ENCODE peak calls at places on chromosomes 12 and 14, in eight cellular contexts. One of them, this sample, is unnamed.

GRCh38 chr14:99413172-99413571 is 67.5 kb downstream of the SETD3 start:
- DNase-seq in ACHN: no peak
- DNase-seq in COR-L47: no peak
- DNase-seq in stimulated activated CD4-positive, alpha-beta T cell treated with anti-CD3 and anti-CD28 coated beads, Interleukin-1b, Interleukin-23, amount 100 ng/mL, for 48 hours: no peak
- DNase-seq in GM10248: no peak
- DNase-seq in fibroblast of the aortic adventitia: no peak
- DNase-seq in Right ventricle myocardium superior: no peak
- DNase-seq in fibroblast of lung: no peak
- DNase-seq in this sample: no peak

GRCh38 chr12:101297661-101298060 is 17.8 kb downstream of the UTP20 start:
- DNase-seq in ACHN: no peak
- DNase-seq in COR-L47: no peak
- DNase-seq in stimulated activated CD4-positive, alpha-beta T cell treated with anti-CD3 and anti-CD28 coated beads, Interleukin-1b, Interleukin-23, amount 100 ng/mL, for 48 hours: no peak
- DNase-seq in GM10248: no peak
- DNase-seq in fibroblast of the aortic adventitia: peak; percentile 19
- DNase-seq in Right ventricle myocardium superior: no peak
- DNase-seq in fibroblast of lung: peak; percentile 4
- DNase-seq in this sample: no peak

GRCh38 chr12:121184425-121184824 is 25.5 kb upstream of the P2RX4 start:
- DNase-seq in ACHN: no peak
- DNase-seq in COR-L47: no peak
- DNase-seq in stimulated activated CD4-positive, alpha-beta T cell treated with anti-CD3 and anti-CD28 coated beads, Interleukin-1b, Interleukin-23, amount 100 ng/mL, for 48 hours: no peak
- DNase-seq in GM10248: no peak
- DNase-seq in fibroblast of the aortic adventitia: no peak
- DNase-seq in Right ventricle myocardium superior: no peak
- DNase-seq in fibroblast of lung: no peak
- DNase-seq in this sample: no peak

GRCh38 chr12:49565119-49565955 is 2.6 kb downstream of the MCRS1 start:
- DNase-seq in ACHN: no peak
- DNase-seq in COR-L47: no peak
- DNase-seq in stimulated activated CD4-positive, alpha-beta T cell treated with anti-CD3 and anti-CD28 coated beads, Interleukin-1b, Interleukin-23, amount 100 ng/mL, for 48 hours: no peak
- DNase-seq in GM10248: no peak
- DNase-seq in fibroblast of the aortic adventitia: no peak
- DNase-seq in Right ventricle myocardium superior: no peak
- DNase-seq in fibroblast of lung: no peak
- DNase-seq in this sample: no peak

GRCh38 chr12:108734200-108734906 is 3.0 kb upstream of the CORO1C start:
- DNase-seq in ACHN: peak; percentile 100
- DNase-seq in COR-L47: no peak
- DNase-seq in stimulated activated CD4-positive, alpha-beta T cell treated with anti-CD3 and anti-CD28 coated beads, Interleukin-1b, Interleukin-23, amount 100 ng/mL, for 48 hours: peak; percentile 24
- DNase-seq in GM10248: peak; percentile 42
- DNase-seq in fibroblast of the aortic adventitia: peak; percentile 94
- DNase-seq in Right ventricle myocardium superior: no peak
- DNase-seq in fibroblast of lung: peak; percentile 86
- DNase-seq in this sample: no peak

GRCh38 chr14:104434214-104435076 is 145.1 kb upstream of the C14orf180 start:
- DNase-seq in ACHN: no peak
- DNase-seq in COR-L47: no peak
- DNase-seq in stimulated activated CD4-positive, alpha-beta T cell treated with anti-CD3 and anti-CD28 coated beads, Interleukin-1b, Interleukin-23, amount 100 ng/mL, for 48 hours: no peak
- DNase-seq in GM10248: peak; percentile 17
- DNase-seq in fibroblast of the aortic adventitia: no peak
- DNase-seq in Right ventricle myocardium superior: peak; percentile 32
- DNase-seq in fibroblast of lung: no peak
- DNase-seq in this sample: no peak

GRCh38 chr14:32078794-32079663 is 1.9 kb downstream of the ARHGAP5 start:
- DNase-seq in ACHN: peak; percentile 58
- DNase-seq in COR-L47: no peak
- DNase-seq in stimulated activated CD4-positive, alpha-beta T cell treated with anti-CD3 and anti-CD28 coated beads, Interleukin-1b, Interleukin-23, amount 100 ng/mL, for 48 hours: peak; percentile 31
- DNase-seq in GM10248: no peak
- DNase-seq in fibroblast of the aortic adventitia: peak; percentile 12
- DNase-seq in Right ventricle myocardium superior: no peak
- DNase-seq in fibroblast of lung: peak; percentile 22
- DNase-seq in this sample: no peak

GRCh38 chr12:6225630-6226001 is 25.4 kb downstream of the CD9 start:
- DNase-seq in ACHN: no peak
- DNase-seq in COR-L47: no peak
- DNase-seq in stimulated activated CD4-positive, alpha-beta T cell treated with anti-CD3 and anti-CD28 coated beads, Interleukin-1b, Interleukin-23, amount 100 ng/mL, for 48 hours: no peak
- DNase-seq in GM10248: no peak
- DNase-seq in fibroblast of the aortic adventitia: peak; percentile 59
- DNase-seq in Right ventricle myocardium superior: peak; percentile 4
- DNase-seq in fibroblast of lung: no peak
- DNase-seq in this sample: no peak

GRCh38 chr14:35349966-35350365 is 54.6 kb downstream of the NFKBIA start:
- DNase-seq in ACHN: no peak
- DNase-seq in COR-L47: no peak
- DNase-seq in stimulated activated CD4-positive, alpha-beta T cell treated with anti-CD3 and anti-CD28 coated beads, Interleukin-1b, Interleukin-23, amount 100 ng/mL, for 48 hours: no peak
- DNase-seq in GM10248: peak; percentile 12
- DNase-seq in fibroblast of the aortic adventitia: no peak
- DNase-seq in Right ventricle myocardium superior: no peak
- DNase-seq in fibroblast of lung: no peak
- DNase-seq in this sample: no peak

GRCh38 chr12:16531623-16532022 is 74.3 kb downstream of the LMO3 start:
- DNase-seq in ACHN: no peak
- DNase-seq in COR-L47: peak; percentile 87
- DNase-seq in stimulated activated CD4-positive, alpha-beta T cell treated with anti-CD3 and anti-CD28 coated beads, Interleukin-1b, Interleukin-23, amount 100 ng/mL, for 48 hours: no peak
- DNase-seq in GM10248: no peak
- DNase-seq in fibroblast of the aortic adventitia: no peak
- DNase-seq in Right ventricle myocardium superior: no peak
- DNase-seq in fibroblast of lung: no peak
- DNase-seq in this sample: no peak

GRCh38 chr12:42985506-42985905 is 396.0 kb upstream of the PRICKLE1 start:
- DNase-seq in ACHN: no peak
- DNase-seq in COR-L47: no peak
- DNase-seq in stimulated activated CD4-positive, alpha-beta T cell treated with anti-CD3 and anti-CD28 coated beads, Interleukin-1b, Interleukin-23, amount 100 ng/mL, for 48 hours: no peak
- DNase-seq in GM10248: no peak
- DNase-seq in fibroblast of the aortic adventitia: no peak
- DNase-seq in Right ventricle myocardium superior: no peak
- DNase-seq in fibroblast of lung: no peak
- DNase-seq in this sample: no peak

GRCh38 chr12:8609061-8609570 is 3.5 kb downstream of the AICDA start:
- DNase-seq in ACHN: peak; percentile 70
- DNase-seq in COR-L47: no peak
- DNase-seq in stimulated activated CD4-positive, alpha-beta T cell treated with anti-CD3 and anti-CD28 coated beads, Interleukin-1b, Interleukin-23, amount 100 ng/mL, for 48 hours: no peak
- DNase-seq in GM10248: no peak
- DNase-seq in fibroblast of the aortic adventitia: peak; percentile 78
- DNase-seq in Right ventricle myocardium superior: no peak
- DNase-seq in fibroblast of lung: peak; percentile 60
- DNase-seq in this sample: no peak

GRCh38 chr14:100639280-100639679 is 52.1 kb upstream of the BEGAIN start:
- DNase-seq in ACHN: no peak
- DNase-seq in COR-L47: no peak
- DNase-seq in stimulated activated CD4-positive, alpha-beta T cell treated with anti-CD3 and anti-CD28 coated beads, Interleukin-1b, Interleukin-23, amount 100 ng/mL, for 48 hours: no peak
- DNase-seq in GM10248: no peak
- DNase-seq in fibroblast of the aortic adventitia: no peak
- DNase-seq in Right ventricle myocardium superior: no peak
- DNase-seq in fibroblast of lung: no peak
- DNase-seq in this sample: no peak

GRCh38 chr12:52417742-52418141 is 11.6 kb upstream of the KRT82 start:
- DNase-seq in ACHN: no peak
- DNase-seq in COR-L47: peak; percentile 66
- DNase-seq in stimulated activated CD4-positive, alpha-beta T cell treated with anti-CD3 and anti-CD28 coated beads, Interleukin-1b, Interleukin-23, amount 100 ng/mL, for 48 hours: no peak
- DNase-seq in GM10248: no peak
- DNase-seq in fibroblast of the aortic adventitia: no peak
- DNase-seq in Right ventricle myocardium superior: no peak
- DNase-seq in fibroblast of lung: no peak
- DNase-seq in this sample: no peak

GRCh38 chr12:90299121-90299520 is 590.5 kb upstream of the ATP2B1 start:
- DNase-seq in ACHN: no peak
- DNase-seq in COR-L47: no peak
- DNase-seq in stimulated activated CD4-positive, alpha-beta T cell treated with anti-CD3 and anti-CD28 coated beads, Interleukin-1b, Interleukin-23, amount 100 ng/mL, for 48 hours: no peak
- DNase-seq in GM10248: peak; percentile 10
- DNase-seq in fibroblast of the aortic adventitia: no peak
- DNase-seq in Right ventricle myocardium superior: no peak
- DNase-seq in fibroblast of lung: no peak
- DNase-seq in this sample: peak; percentile 2

GRCh38 chr12:26795899-26796298 is 37.1 kb downstream of the ITPR2 start:
- DNase-seq in ACHN: no peak
- DNase-seq in COR-L47: peak; percentile 2
- DNase-seq in stimulated activated CD4-positive, alpha-beta T cell treated with anti-CD3 and anti-CD28 coated beads, Interleukin-1b, Interleukin-23, amount 100 ng/mL, for 48 hours: no peak
- DNase-seq in GM10248: no peak
- DNase-seq in fibroblast of the aortic adventitia: no peak
- DNase-seq in Right ventricle myocardium superior: no peak
- DNase-seq in fibroblast of lung: no peak
- DNase-seq in this sample: no peak

GRCh38 chr12:93737457-93738198 is 60.5 kb downstream of the CRADD start:
- DNase-seq in ACHN: no peak
- DNase-seq in COR-L47: no peak
- DNase-seq in stimulated activated CD4-positive, alpha-beta T cell treated with anti-CD3 and anti-CD28 coated beads, Interleukin-1b, Interleukin-23, amount 100 ng/mL, for 48 hours: no peak
- DNase-seq in GM10248: no peak
- DNase-seq in fibroblast of the aortic adventitia: peak; percentile 39
- DNase-seq in Right ventricle myocardium superior: no peak
- DNase-seq in fibroblast of lung: no peak
- DNase-seq in this sample: no peak

GRCh38 chr12:47383942-47384341 is 304.2 kb upstream of the AMIGO2 start:
- DNase-seq in ACHN: no peak
- DNase-seq in COR-L47: no peak
- DNase-seq in stimulated activated CD4-positive, alpha-beta T cell treated with anti-CD3 and anti-CD28 coated beads, Interleukin-1b, Interleukin-23, amount 100 ng/mL, for 48 hours: no peak
- DNase-seq in GM10248: no peak
- DNase-seq in fibroblast of the aortic adventitia: peak; percentile 74
- DNase-seq in Right ventricle myocardium superior: no peak
- DNase-seq in fibroblast of lung: peak; percentile 63
- DNase-seq in this sample: no peak

GRCh38 chr12:76942276-76942675 is 63.5 kb upstream of the CSRP2 start:
- DNase-seq in ACHN: no peak
- DNase-seq in COR-L47: no peak
- DNase-seq in stimulated activated CD4-positive, alpha-beta T cell treated with anti-CD3 and anti-CD28 coated beads, Interleukin-1b, Interleukin-23, amount 100 ng/mL, for 48 hours: no peak
- DNase-seq in GM10248: no peak
- DNase-seq in fibroblast of the aortic adventitia: peak; percentile 22
- DNase-seq in Right ventricle myocardium superior: no peak
- DNase-seq in fibroblast of lung: peak; percentile 66
- DNase-seq in this sample: no peak

GRCh38 chr14:61643546-61643945 is 51.8 kb upstream of the HIF1A start:
- DNase-seq in ACHN: no peak
- DNase-seq in COR-L47: no peak
- DNase-seq in stimulated activated CD4-positive, alpha-beta T cell treated with anti-CD3 and anti-CD28 coated beads, Interleukin-1b, Interleukin-23, amount 100 ng/mL, for 48 hours: no peak
- DNase-seq in GM10248: no peak
- DNase-seq in fibroblast of the aortic adventitia: no peak
- DNase-seq in Right ventricle myocardium superior: no peak
- DNase-seq in fibroblast of lung: no peak
- DNase-seq in this sample: no peak

GRCh38 chr12:24931666-24932405 is 17.1 kb downstream of the BCAT1 start:
- DNase-seq in ACHN: no peak
- DNase-seq in COR-L47: no peak
- DNase-seq in stimulated activated CD4-positive, alpha-beta T cell treated with anti-CD3 and anti-CD28 coated beads, Interleukin-1b, Interleukin-23, amount 100 ng/mL, for 48 hours: no peak
- DNase-seq in GM10248: peak; percentile 54
- DNase-seq in fibroblast of the aortic adventitia: peak; percentile 22
- DNase-seq in Right ventricle myocardium superior: peak; percentile 45
- DNase-seq in fibroblast of lung: no peak
- DNase-seq in this sample: no peak

GRCh38 chr14:68283378-68284123 is 464.0 kb downstream of the RAD51B start:
- DNase-seq in ACHN: no peak
- DNase-seq in COR-L47: no peak
- DNase-seq in stimulated activated CD4-positive, alpha-beta T cell treated with anti-CD3 and anti-CD28 coated beads, Interleukin-1b, Interleukin-23, amount 100 ng/mL, for 48 hours: peak; percentile 28
- DNase-seq in GM10248: peak; percentile 47
- DNase-seq in fibroblast of the aortic adventitia: peak; percentile 46
- DNase-seq in Right ventricle myocardium superior: peak; percentile 55
- DNase-seq in fibroblast of lung: no peak
- DNase-seq in this sample: no peak

GRCh38 chr14:101552786-101553231 is 8.5 kb upstream of the DIO3 start:
- DNase-seq in ACHN: no peak
- DNase-seq in COR-L47: no peak
- DNase-seq in stimulated activated CD4-positive, alpha-beta T cell treated with anti-CD3 and anti-CD28 coated beads, Interleukin-1b, Interleukin-23, amount 100 ng/mL, for 48 hours: no peak
- DNase-seq in GM10248: no peak
- DNase-seq in fibroblast of the aortic adventitia: no peak
- DNase-seq in Right ventricle myocardium superior: peak; percentile 20
- DNase-seq in fibroblast of lung: no peak
- DNase-seq in this sample: no peak

GRCh38 chr14:80216818-80217217 is 5.5 kb upstream of the DIO2 start:
- DNase-seq in ACHN: no peak
- DNase-seq in COR-L47: no peak
- DNase-seq in stimulated activated CD4-positive, alpha-beta T cell treated with anti-CD3 and anti-CD28 coated beads, Interleukin-1b, Interleukin-23, amount 100 ng/mL, for 48 hours: no peak
- DNase-seq in GM10248: no peak
- DNase-seq in fibroblast of the aortic adventitia: peak; percentile 6
- DNase-seq in Right ventricle myocardium superior: no peak
- DNase-seq in fibroblast of lung: no peak
- DNase-seq in this sample: no peak